ENCODE peak calls at places on chromosome 16, in five cellular contexts. N is CD8-positive, alpha-beta T cell; J is endodermal cell; Q is thoracic aorta; F is prostate gland. R is an unnamed sample.

GRCh38 chr16:12084436-12084835 is 107.9 kb downstream of the SNX29 start:
- DNase-seq in N (no peak), Q (no peak), F (no peak), J (no peak), R (no peak)

GRCh38 chr16:85004587-85005205 is 6.6 kb downstream of the ZDHHC7 start:
- DNase-seq in Q (peak), F (no peak), J (no peak), N (no peak), R (peak)

GRCh38 chr16:22659933-22660332 is 149.2 kb downstream of the NPIPB5 start:
- DNase-seq in F (peak), N (no peak), Q (no peak), J (peak), R (no peak)

GRCh38 chr16:71807905-71808592 is 585 bp downstream of the AP1G1 start:
- DNase-seq in Q (no peak), F (peak), J (peak), N (no peak), R (peak)

GRCh38 chr16:65415460-65415859 is 293.6 kb upstream of the CDH11 start:
- DNase-seq in J (no peak), N (no peak), Q (no peak), F (no peak), R (no peak)

GRCh38 chr16:11163761-11164261 is 92.2 kb downstream of the SOCS1 start:
- DNase-seq in N (no peak), J (no peak), Q (no peak), F (no peak), R (no peak)

GRCh38 chr16:66416981-66417700 is 10.0 kb upstream of the BEAN1 start:
- DNase-seq in N (no peak), J (no peak), Q (no peak), F (no peak), R (peak)

GRCh38 chr16:51538707-51539604 is 387.9 kb upstream of the SALL1 start:
- DNase-seq in Q (no peak), F (no peak), N (no peak), J (peak), R (peak)

GRCh38 chr16:47461598-47462266 is 601 bp downstream of the PHKB start:
- DNase-seq in Q (no peak), F (peak), J (no peak), N (no peak), R (peak)

GRCh38 chr16:85571813-85572619 is 41.1 kb upstream of the GSE1 start:
- DNase-seq in Q (no peak), N (no peak), F (no peak), J (no peak), R (no peak)

GRCh38 chr16:30406911-30407793 is at the start of gene ZNF771:
- DNase-seq in F (peak), J (peak), N (peak), Q (peak), R (peak)

GRCh38 chr16:19899605-19899955 is 14.9 kb upstream of the GPRC5B start:
- DNase-seq in J (no peak), F (no peak), Q (no peak), N (no peak), R (no peak)
- TF ChIP-seq CTCF in J (no peak), F (no peak), Q (no peak), N (no peak), R (no peak)

GRCh38 chr16:69444873-69445517 is 20.6 kb downstream of the CYB5B start:
- DNase-seq in N (no peak), Q (no peak), J (no peak), F (no peak), R (peak)
- H3K4me3 ChIP-seq in N (peak), Q (peak), J (no peak), F (no peak), R (peak)

GRCh38 chr16:1491327-1491726 is 1.8 kb upstream of the TELO2 start:
- DNase-seq in J (no peak), F (no peak), Q (no peak), N (no peak), R (no peak)
- TF ChIP-seq CTCF in J (no peak), F (no peak), Q (no peak), N (no peak), R (no peak)

GRCh38 chr16:89169778-89170177 is 1.8 kb upstream of the CDH15 start:
- DNase-seq in Q (no peak), N (no peak), F (no peak), J (no peak), R (no peak)

GRCh38 chr16:89166696-89167424 is 4.7 kb upstream of the CDH15 start:
- DNase-seq in J (no peak), Q (no peak), F (no peak), N (peak), R (no peak)

GRCh38 chr16:89168381-89169189 is 3.0 kb upstream of the CDH15 start:
- DNase-seq in N (no peak), J (no peak), Q (no peak), F (no peak), R (no peak)

GRCh38 chr16:89164847-89165684 is 6.5 kb upstream of the CDH15 start:
- DNase-seq in J (no peak), Q (no peak), N (no peak), F (no peak), R (no peak)

DNA sequence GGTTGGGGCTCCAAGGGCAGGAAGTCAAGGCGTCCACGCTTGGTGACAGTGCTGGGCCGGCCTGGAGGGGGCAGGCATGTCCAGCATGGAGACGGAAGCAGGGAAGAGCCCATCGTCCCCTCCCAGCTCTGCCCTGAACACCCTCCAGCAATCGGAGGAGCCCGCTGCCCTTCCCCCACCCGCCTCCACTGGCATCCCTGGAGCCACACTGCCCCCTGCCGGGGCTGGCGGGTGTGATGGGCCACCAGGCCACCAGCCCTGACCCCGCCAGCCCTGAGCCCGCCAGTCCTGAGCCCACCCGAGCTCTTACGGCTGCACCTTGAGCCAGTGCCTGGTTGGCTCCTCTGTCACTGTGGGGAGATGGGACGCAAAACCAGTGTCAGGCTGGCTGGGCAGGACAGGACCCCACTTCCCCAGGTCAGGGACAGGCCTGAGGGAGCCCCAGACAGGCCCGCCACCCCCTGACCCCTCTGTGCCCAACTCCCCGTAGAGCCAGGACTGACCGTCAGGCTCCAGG is 4.1 kb upstream of the CDH15 start:
- DNase-seq in F (peak), N (peak), Q (no peak), J (peak), R (peak)
- H3K4me3 ChIP-seq in F (no peak), N (no peak), Q (no peak), J (no peak), R (no peak)

DNA sequence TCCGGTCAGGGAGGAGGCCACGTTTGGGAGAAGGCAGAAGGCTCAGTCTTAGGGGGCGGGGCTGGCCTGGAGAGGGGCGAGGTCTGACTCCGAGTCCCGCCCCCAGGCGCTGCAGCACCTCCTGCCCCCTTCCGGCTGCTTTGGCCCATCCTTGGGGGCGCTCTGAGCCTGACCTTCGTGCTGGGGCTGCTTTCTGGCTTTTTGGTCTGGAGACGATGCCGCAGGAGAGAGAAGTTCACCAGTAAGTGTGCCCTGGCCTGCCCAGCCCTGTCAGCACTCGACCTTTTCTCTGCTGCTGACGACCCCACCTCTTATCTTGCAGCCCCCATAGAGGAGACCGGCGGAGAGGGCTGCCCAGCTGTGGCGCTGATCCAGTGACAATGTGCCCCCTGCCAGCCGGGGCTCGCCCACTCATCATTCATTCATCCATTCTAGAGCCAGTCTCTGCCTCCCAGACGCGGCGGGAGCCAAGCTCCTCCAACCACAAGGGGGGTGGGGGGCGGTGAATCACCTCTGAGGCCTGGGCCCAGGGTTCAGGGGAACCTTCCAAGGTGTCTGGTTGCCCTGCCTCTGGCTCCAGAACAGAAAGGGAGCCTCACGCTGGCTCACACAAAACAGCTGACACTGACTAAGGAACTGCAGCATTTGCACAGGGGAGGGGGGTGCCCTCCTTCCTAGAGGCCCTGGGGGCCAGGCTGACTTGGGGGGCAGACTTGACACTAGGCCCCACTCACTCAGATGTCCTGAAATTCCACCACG is 1.5 kb downstream of the TNFRSF12A start:
- DNase-seq in J (peak), N (peak), F (peak), Q (peak), R (peak)
- TF ChIP-seq CTCF in J (peak), N (no peak), F (peak), Q (peak), R (peak)

GRCh38 chr16:28259781-28260150 is 32.6 kb upstream of the SBK1 start:
- DNase-seq in N (no peak), Q (no peak), J (no peak), F (no peak), R (no peak)

GRCh38 chr16:28258571-28258970 is 33.8 kb upstream of the SBK1 start:
- DNase-seq in Q (no peak), J (peak), F (no peak), N (no peak), R (peak)

GRCh38 chr16:28257256-28257655 is 35.1 kb upstream of the SBK1 start:
- DNase-seq in F (no peak), Q (no peak), N (no peak), J (no peak), R (no peak)

GRCh38 chr16:28260193-28260592 is 32.1 kb upstream of the SBK1 start:
- DNase-seq in F (no peak), N (no peak), Q (no peak), J (peak), R (no peak)

DNA sequence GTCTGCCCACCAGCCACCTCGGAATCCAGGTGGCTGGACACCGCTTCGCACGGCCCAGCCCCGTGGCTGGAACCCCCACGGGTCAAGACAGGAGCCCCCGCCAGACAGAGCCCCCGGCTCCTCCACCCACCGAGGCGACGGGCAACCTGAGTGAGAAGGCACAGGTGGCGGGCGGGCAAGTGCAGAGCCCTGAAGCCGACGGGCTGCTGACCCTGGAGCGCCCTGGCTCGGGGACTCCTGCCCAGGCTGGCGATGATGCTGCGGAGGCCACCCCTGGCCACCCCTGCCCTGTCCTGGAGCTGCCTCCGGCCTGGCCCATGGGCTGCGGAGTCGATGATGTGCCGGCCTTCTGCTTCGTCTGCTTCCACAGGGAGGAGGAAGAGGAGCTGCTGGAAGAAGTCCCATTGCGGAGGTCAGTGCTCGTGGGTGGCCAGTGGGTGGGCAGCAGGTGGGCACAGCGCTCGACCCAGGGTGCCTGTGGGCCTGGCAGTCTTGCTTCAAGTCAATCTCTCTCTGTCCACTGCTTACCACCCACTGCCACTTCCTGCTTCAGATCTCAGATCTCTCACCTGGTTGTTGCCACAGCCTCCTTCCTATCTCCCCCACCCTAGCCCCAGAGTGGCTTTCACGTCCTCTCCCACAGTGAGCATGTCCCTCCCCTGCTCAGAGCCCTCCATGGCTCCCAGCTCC is 33.1 kb upstream of the SBK1 start:
- DNase-seq in F (no peak), J (no peak), Q (no peak), N (no peak), R (no peak)
- H3K4me3 ChIP-seq in F (no peak), J (no peak), Q (peak), N (no peak), R (no peak)

GRCh38 chr16:53695070-53695469 is 8.6 kb downstream of the RPGRIP1L start:
- DNase-seq in N (no peak), F (no peak), Q (no peak), J (no peak), R (peak)

GRCh38 chr16:53689636-53690035 is 14.0 kb downstream of the RPGRIP1L start:
- DNase-seq in Q (no peak), N (no peak), J (no peak), F (no peak), R (peak)

GRCh38 chr16:53692146-53692545 is 11.5 kb downstream of the RPGRIP1L start:
- DNase-seq in N (no peak), J (peak), F (no peak), Q (no peak), R (peak)
- TF ChIP-seq CTCF in N (no peak), J (peak), F (no peak), Q (no peak), R (no peak)

DNA sequence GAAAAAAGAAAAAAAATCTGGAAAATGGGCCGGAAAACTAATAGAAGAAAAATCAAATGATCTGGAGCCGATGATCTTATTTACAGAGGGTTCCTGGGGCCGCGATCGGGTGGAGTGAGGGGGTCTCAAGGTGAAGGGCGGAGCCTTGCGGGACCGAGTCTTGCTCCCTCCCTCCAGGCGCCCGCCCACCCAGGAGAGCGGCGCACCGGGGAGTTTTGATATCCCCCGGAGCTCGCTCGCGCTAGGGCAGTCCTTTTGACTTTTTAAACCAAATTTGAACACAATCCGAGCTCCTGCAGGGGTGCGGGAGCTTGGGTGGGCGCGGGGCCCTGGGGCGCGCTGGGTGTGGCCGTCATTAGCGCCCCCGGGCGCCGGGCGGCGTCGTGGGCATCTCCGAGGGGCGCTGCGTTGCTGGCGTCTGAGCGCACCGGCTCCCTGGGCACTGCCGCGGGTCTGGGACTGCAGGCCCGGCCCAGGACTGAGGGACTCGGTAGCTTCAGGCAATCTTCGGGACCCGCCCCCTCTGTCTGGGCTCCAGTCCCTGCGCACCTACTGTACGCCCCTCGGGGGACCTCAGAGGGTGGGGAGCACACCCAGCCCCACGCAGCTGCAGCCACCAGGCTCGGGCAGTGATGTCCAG is 10.9 kb downstream of the MAF start:
- DNase-seq in F (no peak), N (no peak), J (peak), Q (no peak), R (no peak)
- H3K4me3 ChIP-seq in F (peak), N (no peak), J (no peak), Q (peak), R (no peak)

DNA sequence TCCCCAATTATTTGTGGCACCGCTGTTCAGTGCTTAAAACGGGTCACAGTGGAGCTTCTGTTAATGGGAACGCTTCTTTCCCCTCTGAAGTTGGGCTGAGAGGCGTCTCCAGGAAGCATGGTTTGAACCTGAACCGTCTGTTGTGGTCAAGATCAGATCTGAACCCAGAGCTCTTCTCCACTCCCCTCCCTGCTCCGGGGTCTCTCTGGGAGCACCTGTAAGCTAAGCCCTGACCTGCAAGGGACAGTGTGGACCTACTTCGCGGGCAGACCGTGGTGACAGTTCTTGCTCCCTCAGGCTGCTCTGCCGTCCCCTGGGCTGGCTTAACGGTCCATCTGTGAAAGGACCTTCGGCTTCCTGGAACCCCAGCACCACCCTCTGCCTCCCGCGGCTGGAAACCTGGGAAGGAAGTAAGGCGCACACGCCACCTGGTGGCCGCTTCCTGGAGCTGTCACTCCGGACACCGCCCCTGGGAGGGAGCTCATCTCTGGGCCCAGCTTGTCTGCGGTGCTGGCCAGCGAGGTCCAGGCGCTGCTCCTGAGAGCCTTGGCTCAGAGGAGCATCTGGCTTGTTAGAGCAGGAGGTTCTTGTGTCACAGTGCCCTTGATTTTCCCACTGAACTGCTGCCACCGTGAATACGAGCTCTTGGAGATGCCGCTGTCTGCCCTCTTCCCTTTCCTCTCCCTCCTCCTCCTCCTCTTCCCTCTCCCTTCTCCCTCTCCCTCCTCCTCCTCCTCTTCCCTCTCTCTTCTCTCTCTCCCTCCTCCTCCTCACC is 518.5 kb upstream of the EEF2KMT start:
- DNase-seq in N (no peak), Q (no peak), F (no peak), J (peak), R (no peak)
- TF ChIP-seq CTCF in N (peak), Q (peak), F (peak), J (peak), R (peak)

GRCh38 chr16:25066426-25066746 is 45.2 kb upstream of the LCMT1 start:
- DNase-seq in Q (no peak), J (no peak), N (no peak), F (no peak), R (no peak)
- H3K4me3 ChIP-seq in Q (peak), J (no peak), N (peak), F (peak), R (peak)